ENCODE peak calls at places on chromosome 11, in eight cellular contexts. One of them, this sample, is unnamed.
A peak's percentile ranks its signal among the peaks of the same experiment; 100 is the strongest.

GRCh38 chr11:111561306-111561705 is 20.8 kb downstream of the LAYN start:
- DNase-seq in endothelial cell of umbilical vein: no peak
- DNase-seq in Peyer's patch: no peak
- DNase-seq in choroid plexus epithelial cell: no peak
- DNase-seq in uterus: no peak
- DNase-seq in ascending aorta: no peak
- DNase-seq in pancreas: no peak
- DNase-seq in fibroblast of pulmonary artery: no peak
- DNase-seq in this sample: no peak

GRCh38 chr11:32704775-32705174 is 89.7 kb downstream of the CCDC73 start:
- DNase-seq in endothelial cell of umbilical vein: no peak
- DNase-seq in Peyer's patch: no peak
- DNase-seq in choroid plexus epithelial cell: no peak
- DNase-seq in uterus: no peak
- DNase-seq in ascending aorta: no peak
- DNase-seq in pancreas: peak; percentile 32
- DNase-seq in fibroblast of pulmonary artery: no peak
- DNase-seq in this sample: no peak

GRCh38 chr11:64990222-64990918 is 6.4 kb downstream of the BATF2 start:
- DNase-seq in endothelial cell of umbilical vein: peak; percentile 52
- DNase-seq in Peyer's patch: peak; percentile 56
- DNase-seq in choroid plexus epithelial cell: peak; percentile 23
- DNase-seq in uterus: no peak
- DNase-seq in ascending aorta: no peak
- DNase-seq in pancreas: peak; percentile 10
- DNase-seq in fibroblast of pulmonary artery: peak; percentile 53
- DNase-seq in this sample: no peak

GRCh38 chr11:103699216-103699615 is 337.2 kb upstream of the DDI1 start:
- DNase-seq in endothelial cell of umbilical vein: no peak
- DNase-seq in Peyer's patch: no peak
- DNase-seq in choroid plexus epithelial cell: peak; percentile 25
- DNase-seq in uterus: no peak
- DNase-seq in ascending aorta: no peak
- DNase-seq in pancreas: no peak
- DNase-seq in fibroblast of pulmonary artery: no peak
- DNase-seq in this sample: no peak

GRCh38 chr11:19868281-19868821 is 155.7 kb downstream of the NAV2 start:
- DNase-seq in endothelial cell of umbilical vein: peak; percentile 38
- DNase-seq in Peyer's patch: no peak
- DNase-seq in choroid plexus epithelial cell: peak; percentile 92
- DNase-seq in uterus: no peak
- DNase-seq in ascending aorta: no peak
- DNase-seq in pancreas: no peak
- DNase-seq in fibroblast of pulmonary artery: peak; percentile 98
- DNase-seq in this sample: no peak

GRCh38 chr11:69650081-69650831 is 9.3 kb downstream of the CCND1 start:
- DNase-seq in endothelial cell of umbilical vein: no peak
- DNase-seq in Peyer's patch: no peak
- DNase-seq in choroid plexus epithelial cell: no peak
- DNase-seq in uterus: no peak
- DNase-seq in ascending aorta: no peak
- DNase-seq in pancreas: peak; percentile 59
- DNase-seq in fibroblast of pulmonary artery: no peak
- DNase-seq in this sample: no peak

GRCh38 chr11:55054723-55055122 is 207.2 kb upstream of the TRIM48 start:
- DNase-seq in endothelial cell of umbilical vein: no peak
- DNase-seq in Peyer's patch: no peak
- DNase-seq in choroid plexus epithelial cell: no peak
- DNase-seq in uterus: no peak
- DNase-seq in ascending aorta: no peak
- DNase-seq in pancreas: no peak
- DNase-seq in fibroblast of pulmonary artery: no peak
- DNase-seq in this sample: no peak

GRCh38 chr11:79129702-79130101 is 311.1 kb downstream of the TENM4 start:
- DNase-seq in endothelial cell of umbilical vein: no peak
- DNase-seq in Peyer's patch: no peak
- DNase-seq in choroid plexus epithelial cell: no peak
- DNase-seq in uterus: no peak
- DNase-seq in ascending aorta: no peak
- DNase-seq in pancreas: no peak
- DNase-seq in fibroblast of pulmonary artery: no peak
- DNase-seq in this sample: no peak

GRCh38 chr11:81840375-81840774 is 893.3 kb downstream of the FAM181B start:
- DNase-seq in endothelial cell of umbilical vein: no peak
- DNase-seq in Peyer's patch: no peak
- DNase-seq in choroid plexus epithelial cell: peak; percentile 71
- DNase-seq in uterus: no peak
- DNase-seq in ascending aorta: no peak
- DNase-seq in pancreas: no peak
- DNase-seq in fibroblast of pulmonary artery: peak; percentile 33
- DNase-seq in this sample: no peak

GRCh38 chr11:2542406-2542805 is 97.6 kb downstream of the KCNQ1 start:
- DNase-seq in endothelial cell of umbilical vein: no peak
- DNase-seq in Peyer's patch: peak; percentile 21
- DNase-seq in choroid plexus epithelial cell: no peak
- DNase-seq in uterus: no peak
- DNase-seq in ascending aorta: no peak
- DNase-seq in pancreas: peak; percentile 12
- DNase-seq in fibroblast of pulmonary artery: no peak
- DNase-seq in this sample: no peak

GRCh38 chr11:114282488-114282887 is 13.7 kb upstream of the NNMT start:
- DNase-seq in endothelial cell of umbilical vein: no peak
- DNase-seq in Peyer's patch: no peak
- DNase-seq in choroid plexus epithelial cell: no peak
- DNase-seq in uterus: no peak
- DNase-seq in ascending aorta: no peak
- DNase-seq in pancreas: no peak
- DNase-seq in fibroblast of pulmonary artery: no peak
- DNase-seq in this sample: no peak

GRCh38 chr11:100329352-100329751 is 357.7 kb upstream of the ARHGAP42 start:
- DNase-seq in endothelial cell of umbilical vein: no peak
- DNase-seq in Peyer's patch: no peak
- DNase-seq in choroid plexus epithelial cell: peak; percentile 4
- DNase-seq in uterus: no peak
- DNase-seq in ascending aorta: no peak
- DNase-seq in pancreas: no peak
- DNase-seq in fibroblast of pulmonary artery: no peak
- DNase-seq in this sample: no peak

GRCh38 chr11:122494171-122494570 is 161.4 kb upstream of the UBASH3B start:
- DNase-seq in endothelial cell of umbilical vein: no peak
- DNase-seq in Peyer's patch: no peak
- DNase-seq in choroid plexus epithelial cell: no peak
- DNase-seq in uterus: no peak
- DNase-seq in ascending aorta: peak; percentile 19
- DNase-seq in pancreas: no peak
- DNase-seq in fibroblast of pulmonary artery: no peak
- DNase-seq in this sample: no peak

GRCh38 chr11:124081496-124081895 is 33.8 kb upstream of the VWA5A start:
- DNase-seq in endothelial cell of umbilical vein: no peak
- DNase-seq in Peyer's patch: no peak
- DNase-seq in choroid plexus epithelial cell: peak; percentile 27
- DNase-seq in uterus: no peak
- DNase-seq in ascending aorta: no peak
- DNase-seq in pancreas: no peak
- DNase-seq in fibroblast of pulmonary artery: no peak
- DNase-seq in this sample: no peak

GRCh38 chr11:35815556-35816315 is 128.1 kb upstream of the LDLRAD3 start:
- DNase-seq in endothelial cell of umbilical vein: no peak
- DNase-seq in Peyer's patch: no peak
- DNase-seq in choroid plexus epithelial cell: peak; percentile 24
- DNase-seq in uterus: peak; percentile 52
- DNase-seq in ascending aorta: no peak
- DNase-seq in pancreas: no peak
- DNase-seq in fibroblast of pulmonary artery: peak; percentile 85
- DNase-seq in this sample: no peak

GRCh38 chr11:88320149-88320559 is 17.4 kb downstream of the CTSC start:
- DNase-seq in endothelial cell of umbilical vein: peak; percentile 25
- DNase-seq in Peyer's patch: no peak
- DNase-seq in choroid plexus epithelial cell: peak; percentile 72
- DNase-seq in uterus: no peak
- DNase-seq in ascending aorta: no peak
- DNase-seq in pancreas: no peak
- DNase-seq in fibroblast of pulmonary artery: peak; percentile 40
- DNase-seq in this sample: no peak

GRCh38 chr11:36657610-36658225 is 59.7 kb upstream of the RAG2 start:
- DNase-seq in endothelial cell of umbilical vein: no peak
- DNase-seq in Peyer's patch: no peak
- DNase-seq in choroid plexus epithelial cell: peak; percentile 27
- DNase-seq in uterus: no peak
- DNase-seq in ascending aorta: no peak
- DNase-seq in pancreas: no peak
- DNase-seq in fibroblast of pulmonary artery: peak; percentile 9
- DNase-seq in this sample: no peak

GRCh38 chr11:22800482-22800881 is 29.1 kb downstream of the SVIP start:
- DNase-seq in endothelial cell of umbilical vein: no peak
- DNase-seq in Peyer's patch: no peak
- DNase-seq in choroid plexus epithelial cell: no peak
- DNase-seq in uterus: no peak
- DNase-seq in ascending aorta: no peak
- DNase-seq in pancreas: no peak
- DNase-seq in fibroblast of pulmonary artery: no peak
- DNase-seq in this sample: no peak

GRCh38 chr11:66617148-66617814 is 851 bp downstream of the RBM14 start:
- DNase-seq in endothelial cell of umbilical vein: no peak
- DNase-seq in Peyer's patch: no peak
- DNase-seq in choroid plexus epithelial cell: no peak
- DNase-seq in uterus: no peak
- DNase-seq in ascending aorta: peak; percentile 30
- DNase-seq in pancreas: peak; percentile 90
- DNase-seq in fibroblast of pulmonary artery: peak; percentile 57
- DNase-seq in this sample: no peak

DNA sequence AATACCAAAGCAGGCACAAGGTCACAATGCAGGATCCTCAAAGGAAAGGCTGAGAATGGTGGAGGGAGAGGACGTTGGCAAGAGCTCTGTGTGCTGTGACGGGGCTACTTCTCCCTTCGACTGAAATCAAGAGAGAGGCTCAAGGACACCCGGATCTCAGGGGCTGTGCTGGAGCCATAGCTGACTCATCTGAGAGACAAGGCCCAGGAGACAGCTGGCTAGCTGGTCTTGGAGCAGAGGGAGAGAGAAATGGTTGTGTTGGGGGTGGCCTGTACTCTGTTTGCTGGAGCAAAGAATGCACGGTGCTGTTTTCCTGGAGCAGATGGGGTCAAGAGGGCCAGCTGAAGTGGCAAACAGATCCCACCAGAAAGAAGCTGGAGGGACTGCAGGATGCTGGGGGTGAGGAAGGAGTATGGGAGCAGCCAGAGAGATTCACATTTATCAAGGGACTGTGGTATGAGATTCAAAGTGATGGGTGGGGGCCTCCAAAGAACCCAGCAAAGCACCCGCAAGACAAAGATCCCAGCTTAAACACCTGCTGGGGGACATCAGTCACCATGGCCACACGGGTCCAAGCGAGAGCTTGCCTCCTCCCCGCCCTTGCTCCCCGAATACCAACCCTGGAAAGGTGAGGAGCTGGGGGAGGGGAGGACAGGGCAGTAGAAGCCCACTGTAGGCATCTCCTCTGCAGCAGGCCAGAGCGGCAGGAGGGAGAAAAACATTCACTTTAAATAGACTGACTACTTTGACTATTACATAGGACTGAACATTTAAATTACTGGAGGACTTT is 40.8 kb downstream of the MAP6 start:
- DNase-seq in endothelial cell of umbilical vein: no peak
- DNase-seq in Peyer's patch: no peak
- DNase-seq in choroid plexus epithelial cell: peak; percentile 43
- DNase-seq in uterus: no peak
- DNase-seq in ascending aorta: no peak
- DNase-seq in pancreas: no peak
- DNase-seq in fibroblast of pulmonary artery: peak; percentile 45
- DNase-seq in this sample: no peak
- TF ChIP-seq CTCF in endothelial cell of umbilical vein: no peak
- TF ChIP-seq CTCF in Peyer's patch: no peak
- TF ChIP-seq CTCF in choroid plexus epithelial cell: no peak
- TF ChIP-seq CTCF in uterus: no peak
- TF ChIP-seq CTCF in ascending aorta: no peak
- TF ChIP-seq CTCF in pancreas: no peak
- TF ChIP-seq CTCF in fibroblast of pulmonary artery: no peak
- TF ChIP-seq CTCF in this sample: no peak

GRCh38 chr11:12410006-12410728 is 32.8 kb downstream of the PARVA start:
- DNase-seq in endothelial cell of umbilical vein: peak; percentile 15
- DNase-seq in Peyer's patch: no peak
- DNase-seq in choroid plexus epithelial cell: peak; percentile 60
- DNase-seq in uterus: peak; percentile 52
- DNase-seq in ascending aorta: no peak
- DNase-seq in pancreas: no peak
- DNase-seq in fibroblast of pulmonary artery: peak; percentile 60
- DNase-seq in this sample: no peak
- TF ChIP-seq CTCF in endothelial cell of umbilical vein: no peak
- TF ChIP-seq CTCF in Peyer's patch: no peak
- TF ChIP-seq CTCF in choroid plexus epithelial cell: peak; percentile 33
- TF ChIP-seq CTCF in uterus: no peak
- TF ChIP-seq CTCF in ascending aorta: no peak
- TF ChIP-seq CTCF in pancreas: no peak
- TF ChIP-seq CTCF in fibroblast of pulmonary artery: peak; percentile 32
- TF ChIP-seq CTCF in this sample: peak; percentile 29

GRCh38 chr11:106152013-106152412 is 74.6 kb downstream of the AASDHPPT start:
- DNase-seq in endothelial cell of umbilical vein: no peak
- DNase-seq in Peyer's patch: no peak
- DNase-seq in choroid plexus epithelial cell: peak; percentile 42
- DNase-seq in uterus: no peak
- DNase-seq in ascending aorta: no peak
- DNase-seq in pancreas: no peak
- DNase-seq in fibroblast of pulmonary artery: peak; percentile 36
- DNase-seq in this sample: no peak
- TF ChIP-seq CTCF in endothelial cell of umbilical vein: no peak
- TF ChIP-seq CTCF in Peyer's patch: peak; percentile 33
- TF ChIP-seq CTCF in choroid plexus epithelial cell: peak; percentile 39
- TF ChIP-seq CTCF in uterus: no peak
- TF ChIP-seq CTCF in ascending aorta: no peak
- TF ChIP-seq CTCF in pancreas: no peak
- TF ChIP-seq CTCF in fibroblast of pulmonary artery: peak; percentile 26
- TF ChIP-seq CTCF in this sample: peak; percentile 19

DNA sequence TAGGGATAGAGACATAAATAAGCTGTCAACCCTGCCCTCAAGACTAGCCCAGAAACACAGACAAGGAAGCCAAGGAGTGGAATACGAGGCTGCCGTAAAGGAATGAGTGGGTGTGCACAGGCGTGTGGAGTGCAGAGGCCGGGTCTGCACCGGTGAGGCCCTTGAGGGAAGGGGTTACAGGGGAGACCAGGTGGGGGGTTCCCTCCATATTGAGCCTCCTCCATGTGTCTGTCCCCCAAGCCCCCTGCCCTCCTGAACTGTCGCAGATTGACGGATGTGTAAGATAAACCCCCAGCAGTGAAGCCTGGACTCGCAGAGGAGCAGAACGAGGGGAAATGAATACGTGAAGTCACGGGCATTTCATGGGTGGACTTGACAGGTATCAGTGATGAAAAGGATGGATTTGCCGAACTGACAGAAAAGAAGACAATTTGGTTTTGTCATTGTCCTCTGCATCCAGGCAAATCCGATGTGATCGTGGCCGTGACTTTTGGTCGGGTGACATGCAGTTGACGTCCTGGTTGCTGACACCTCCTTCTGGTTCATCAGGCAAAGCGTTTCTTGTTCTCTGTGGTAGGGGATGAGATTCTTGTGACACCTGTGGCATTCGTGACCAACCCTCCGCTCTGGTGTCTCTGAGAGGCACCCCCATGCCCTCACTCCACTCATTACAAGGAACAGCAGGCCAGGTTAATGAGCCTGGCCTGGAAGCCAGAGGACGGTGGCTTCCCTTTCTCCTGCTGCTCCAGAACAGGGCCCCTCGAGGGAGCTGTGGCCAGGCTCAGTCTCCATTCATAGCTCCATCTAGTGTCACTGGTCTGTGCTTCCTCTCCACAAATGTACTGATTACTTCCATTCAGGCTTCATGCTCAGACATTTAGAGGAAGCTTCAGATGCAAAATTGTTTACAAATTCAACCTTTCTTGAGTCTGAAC is 223.1 kb upstream of the B3GAT1 start:
- DNase-seq in endothelial cell of umbilical vein: no peak
- DNase-seq in Peyer's patch: no peak
- DNase-seq in choroid plexus epithelial cell: no peak
- DNase-seq in uterus: no peak
- DNase-seq in ascending aorta: no peak
- DNase-seq in pancreas: no peak
- DNase-seq in fibroblast of pulmonary artery: no peak
- DNase-seq in this sample: no peak
- TF ChIP-seq CTCF in endothelial cell of umbilical vein: no peak
- TF ChIP-seq CTCF in Peyer's patch: no peak
- TF ChIP-seq CTCF in choroid plexus epithelial cell: no peak
- TF ChIP-seq CTCF in uterus: no peak
- TF ChIP-seq CTCF in ascending aorta: no peak
- TF ChIP-seq CTCF in pancreas: no peak
- TF ChIP-seq CTCF in fibroblast of pulmonary artery: no peak
- TF ChIP-seq CTCF in this sample: peak; percentile 0

This sample was measured in D721Med.